ENCODE peak calls at places on chromosomes 16 and 17, in five cellular contexts. S is endodermal cell, C is heart left ventricle, N is heart right ventricle, W is upper lobe of right lung. A is an unnamed sample.

GRCh38 chr17:81481011-81481799 is 31.4 kb downstream of the ACTG1 start:
- DNase-seq in S (peak), N (peak), W (peak), C (peak), A (peak)

GRCh38 chr17:8152112-8152775 is at the start of gene PER1:
- DNase-seq in N (peak), C (peak), S (peak), W (peak), A (peak)

GRCh38 chr16:8958344-8958808 is 5.3 kb downstream of the USP7 start:
- DNase-seq in C (no peak), S (peak), W (no peak), N (no peak), A (peak)

GRCh38 chr17:79982986-79983385 is 52.7 kb downstream of the TBC1D16 start:
- DNase-seq in W (peak), C (no peak), S (peak), N (no peak), A (no peak)

GRCh38 chr16:57282510-57283213 is 1.8 kb downstream of the PLLP start:
- DNase-seq in N (no peak), C (no peak), W (no peak), S (no peak), A (no peak)

GRCh38 chr17:42184717-42185496 is at the start of gene HCRT:
- DNase-seq in C (no peak), W (no peak), N (no peak), S (no peak), A (peak)

GRCh38 chr17:47847341-47848197 is 3.4 kb downstream of the SP6 start:
- DNase-seq in C (no peak), S (peak), N (no peak), W (no peak), A (peak)

GRCh38 chr16:3637371-3637923 is 17.0 kb upstream of the DNASE1 start:
- DNase-seq in C (no peak), N (no peak), W (no peak), S (peak), A (no peak)

GRCh38 chr17:57861737-57862409 is 12.0 kb upstream of the MRPS23 start:
- DNase-seq in C (peak), W (peak), N (peak), S (peak), A (no peak)

GRCh38 chr17:44913676-44914075 is 1.6 kb downstream of the GFAP start:
- DNase-seq in C (no peak), W (peak), N (no peak), S (no peak), A (no peak)

GRCh38 chr17:33848433-33848832 is 406.7 kb upstream of the CCL2 start:
- DNase-seq in C (no peak), W (no peak), N (no peak), S (no peak), A (no peak)

GRCh38 chr16:84963046-84963445 is 48.3 kb downstream of the ZDHHC7 start:
- DNase-seq in C (no peak), N (no peak), W (no peak), S (no peak), A (no peak)

GRCh38 chr16:70250748-70251650 is 741 bp downstream of the EXOSC6 start:
- DNase-seq in C (peak), N (no peak), W (peak), S (peak), A (peak)

GRCh38 chr17:38879878-38880727 is 10.2 kb downstream of the LASP1 start:
- DNase-seq in C (peak), S (peak), N (peak), W (no peak), A (peak)

GRCh38 chr17:50111687-50112655 is 16.8 kb downstream of the PDK2 start:
- DNase-seq in N (peak), C (peak), S (peak), W (no peak), A (no peak)

GRCh38 chr16:87946596-87947350 is 4.5 kb upstream of the BANP start:
- DNase-seq in S (no peak), N (no peak), C (no peak), W (no peak), A (no peak)

GRCh38 chr17:73341350-73342056 is 29.7 kb upstream of the CDC42EP4 start:
- DNase-seq in N (no peak), W (no peak), S (no peak), C (no peak), A (peak)

GRCh38 chr17:1095093-1095852 is 84.5 kb downstream of the ABR start:
- DNase-seq in C (peak), N (peak), S (no peak), W (peak), A (peak)

GRCh38 chr17:27965224-27965623 is 72.1 kb upstream of the LYRM9 start:
- DNase-seq in W (no peak), N (no peak), S (no peak), C (no peak), A (no peak)

GRCh38 chr16:74774223-74775139 is at the start of gene FA2H:
- DNase-seq in N (peak), C (peak), W (peak), S (peak), A (peak)

GRCh38 chr17:40501499-40501911 is at the start of gene TNS4:
- DNase-seq in C (no peak), N (no peak), W (no peak), S (peak), A (peak)

GRCh38 chr17:40316571-40317344 is 7.8 kb downstream of the RARA start:
- DNase-seq in C (peak), N (peak), W (peak), S (peak), A (peak)

GRCh38 chr17:30808785-30809286 is 15.7 kb downstream of the CRLF3 start:
- DNase-seq in W (no peak), S (no peak), C (no peak), N (no peak), A (no peak)

GRCh38 chr16:71610936-71611871 is 14.8 kb upstream of the MARVELD3 start:
- DNase-seq in W (peak), N (peak), C (peak), S (peak), A (peak)

GRCh38 chr17:40557531-40558299 is 7.6 kb downstream of the CCR7 start:
- DNase-seq in W (peak), S (peak), N (peak), C (no peak), A (no peak)

GRCh38 chr17:77842148-77842905 is 116.2 kb upstream of the TNRC6C start:
- DNase-seq in N (no peak), S (no peak), W (peak), C (no peak), A (no peak)

GRCh38 chr17:50845260-50846147 is 10.1 kb downstream of the WFIKKN2 start:
- DNase-seq in C (peak), N (peak), S (peak), W (no peak), A (peak)

GRCh38 chr17:81867123-81867951 is 3.8 kb downstream of the ARHGDIA start:
- DNase-seq in S (peak), N (no peak), C (no peak), W (no peak), A (peak)

GRCh38 chr16:81403601-81404391 is 40.8 kb upstream of the CMIP start:
- DNase-seq in W (peak), N (peak), S (peak), C (peak), A (peak)

GRCh38 chr17:79803997-79804855 is 7.3 kb upstream of the CBX8 start:
- DNase-seq in S (peak), W (no peak), N (no peak), C (no peak), A (peak)

DNA sequence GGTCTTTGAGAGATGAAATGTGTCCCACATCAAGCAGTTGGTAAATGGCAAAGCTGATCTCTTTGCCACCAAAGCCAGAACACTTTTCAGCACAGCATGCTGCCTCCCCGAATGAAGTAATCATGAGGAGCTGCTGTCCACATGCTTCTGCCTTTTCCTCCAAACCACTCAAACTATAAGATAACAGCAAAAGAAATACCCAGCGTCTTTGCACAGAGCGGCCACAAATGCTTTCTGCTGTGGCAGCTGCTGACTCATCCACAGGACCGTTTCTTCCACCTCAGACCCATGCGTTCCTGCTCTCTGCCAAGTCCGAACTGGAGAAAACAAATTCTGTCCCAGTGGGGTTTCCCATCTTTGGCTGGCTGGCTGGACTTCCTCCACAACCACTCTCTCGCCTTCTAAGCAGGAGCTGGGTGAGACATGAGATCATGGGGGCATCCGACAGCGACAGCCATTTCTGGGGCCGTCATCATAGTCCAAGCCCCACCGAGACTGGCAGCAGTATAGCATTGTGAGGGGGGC is 27.1 kb downstream of the TBC1D3B start:
- DNase-seq in C (no peak), N (no peak), S (peak), W (no peak), A (no peak)
- H3K4me3 ChIP-seq in C (no peak), N (no peak), S (no peak), W (no peak), A (no peak)

GRCh38 chr16:89446136-89446974 is 44.0 kb downstream of the ANKRD11 start:
- DNase-seq in S (no peak), C (no peak), W (peak), N (no peak), A (no peak)

GRCh38 chr16:89443727-89444084 is 46.7 kb downstream of the ANKRD11 start:
- DNase-seq in C (no peak), S (no peak), N (no peak), W (no peak), A (no peak)

GRCh38 chr16:89444151-89444723 is 46.1 kb downstream of the ANKRD11 start:
- DNase-seq in C (no peak), S (no peak), N (no peak), W (no peak), A (no peak)

GRCh38 chr16:89446975-89447293 is 43.4 kb downstream of the ANKRD11 start:
- DNase-seq in N (no peak), W (no peak), C (no peak), S (no peak), A (no peak)

GRCh38 chr16:89445166-89445565 is 45.2 kb downstream of the ANKRD11 start:
- DNase-seq in C (no peak), S (no peak), N (no peak), W (no peak), A (no peak)
- H3K4me3 ChIP-seq in C (no peak), S (no peak), N (no peak), W (no peak), A (no peak)

GRCh38 chr17:76733618-76733957 is 3.5 kb downstream of the SRSF2 start:
- DNase-seq in W (no peak), C (no peak), N (no peak), S (no peak), A (no peak)

GRCh38 chr17:76732734-76733617 is 4.2 kb downstream of the SRSF2 start:
- DNase-seq in N (no peak), W (no peak), S (peak), C (no peak), A (no peak)

GRCh38 chr17:76735586-76736348 is 1.4 kb downstream of the SRSF2 start:
- DNase-seq in C (no peak), W (no peak), S (no peak), N (no peak), A (no peak)

GRCh38 chr17:76735006-76735405 is 2.1 kb downstream of the SRSF2 start:
- DNase-seq in C (no peak), N (no peak), S (no peak), W (no peak), A (peak)

DNA sequence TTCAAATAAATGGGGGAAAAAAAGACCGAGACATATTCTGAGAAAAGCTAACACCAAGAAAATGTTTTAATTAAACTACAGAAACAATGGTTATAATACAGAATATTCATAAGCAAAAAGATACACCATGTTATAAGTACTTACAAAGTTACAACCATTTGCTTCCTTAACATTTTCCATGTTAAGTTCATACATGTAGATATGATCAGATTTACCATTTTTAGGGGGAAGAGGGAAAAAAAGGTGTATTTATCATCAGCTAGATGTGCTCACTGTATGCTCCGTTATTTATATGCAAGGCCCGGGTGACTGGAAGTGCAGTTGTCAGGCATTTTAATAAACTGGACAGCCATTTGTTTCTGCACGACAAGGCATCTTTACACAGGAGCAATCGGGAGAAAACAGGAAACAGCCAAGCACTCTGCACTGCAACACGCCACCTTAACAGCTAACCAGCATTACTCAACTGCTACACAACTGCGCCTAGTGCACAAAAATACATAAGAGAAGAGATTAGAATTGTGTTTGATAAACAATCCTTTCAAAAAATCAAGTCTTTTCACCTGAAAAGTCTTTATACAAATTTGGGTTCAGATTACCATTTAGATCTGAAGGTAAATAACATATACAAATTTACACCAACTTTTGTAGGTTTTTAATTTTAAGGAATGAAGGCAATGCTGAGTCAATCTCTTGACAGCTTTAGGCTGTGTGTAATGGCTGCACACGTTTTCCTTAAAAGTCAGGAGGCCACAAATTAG is 2.9 kb downstream of the SRSF2 start:
- DNase-seq in C (no peak), N (no peak), S (no peak), W (no peak), A (peak)
- H3K4me3 ChIP-seq in C (peak), N (peak), S (peak), W (peak), A (peak)

GRCh38 chr16:72848045-72848410 is 199.9 kb downstream of the ZFHX3 start:
- DNase-seq in W (no peak), N (no peak), C (no peak), S (peak), A (no peak)
- H3K4me3 ChIP-seq in W (no peak), N (peak), C (no peak), S (no peak), A (no peak)

GRCh38 chr17:35895602-35896001 is 15.4 kb upstream of the CCL5 start:
- DNase-seq in W (no peak), N (no peak), S (no peak), C (no peak), A (no peak)
- H3K4me3 ChIP-seq in W (no peak), N (no peak), S (no peak), C (no peak), A (no peak)